ENCODE peak calls at places on chromosomes 6 and 20, in eight cellular contexts. X is left ventricle myocardium inferior, B is LNCaP clone FGC, P is cardiac muscle cell, G is astrocyte of the cerebellum, F is AG10803, D is astrocyte of the spinal cord, N is lower lobe of right lung. R is an unnamed sample.

GRCh38 chr6:43578748-43579147 is 2.8 kb downstream of the POLH start:
- DNase-seq in X (no peak), B (no peak), P (no peak), G (no peak), F (peak; percentile 3), D (no peak), N (no peak), R (no peak)

GRCh38 chr6:143410859-143411270 is 39.6 kb downstream of the ADAT2 start:
- DNase-seq in X (no peak), B (no peak), P (no peak), G (peak; percentile 79), F (peak; percentile 79), D (peak; percentile 81), N (no peak), R (no peak)

GRCh38 chr20:21027569-21027968 is 78.6 kb downstream of the LINC00237 start:
- DNase-seq in X (no peak), B (no peak), P (peak; percentile 22), G (no peak), F (no peak), D (no peak), N (no peak), R (no peak)

GRCh38 chr6:23526519-23526918 is 599.5 kb upstream of the NRSN1 start:
- DNase-seq in X (no peak), B (no peak), P (no peak), G (no peak), F (no peak), D (no peak), N (no peak), R (no peak)

GRCh38 chr20:25293910-25294458 is 46.1 kb downstream of the PYGB start:
- DNase-seq in X (no peak), B (no peak), P (no peak), G (no peak), F (no peak), D (no peak), N (no peak), R (no peak)

GRCh38 chr6:77055711-77056110 is 407.6 kb downstream of the HTR1B start:
- DNase-seq in X (no peak), B (no peak), P (no peak), G (no peak), F (no peak), D (no peak), N (no peak), R (no peak)

GRCh38 chr6:125197795-125198269 is 44.3 kb downstream of the TPD52L1 start:
- DNase-seq in X (peak; percentile 63), B (peak; percentile 99), P (peak; percentile 70), G (peak; percentile 19), F (peak; percentile 62), D (peak; percentile 37), N (peak; percentile 62), R (no peak)

GRCh38 chr6:157645201-157645795 is 177.7 kb upstream of the SNX9 start:
- DNase-seq in X (no peak), B (no peak), P (no peak), G (no peak), F (no peak), D (no peak), N (no peak), R (no peak)

GRCh38 chr20:8621021-8621420 is 447.9 kb upstream of the PLCB4 start:
- DNase-seq in X (no peak), B (no peak), P (no peak), G (no peak), F (no peak), D (no peak), N (no peak), R (no peak)

GRCh38 chr6:147055821-147056392 is 148.3 kb upstream of the STXBP5 start:
- DNase-seq in X (no peak), B (no peak), P (no peak), G (no peak), F (no peak), D (no peak), N (no peak), R (no peak)

GRCh38 chr6:170423030-170423429 is 116.5 kb downstream of the FAM120B start:
- DNase-seq in X (no peak), B (no peak), P (no peak), G (no peak), F (no peak), D (no peak), N (no peak), R (no peak)

GRCh38 chr6:139557547-139557946 is 183.1 kb upstream of the CITED2 start:
- DNase-seq in X (no peak), B (no peak), P (no peak), G (no peak), F (no peak), D (no peak), N (no peak), R (no peak)

GRCh38 chr6:139553916-139554315 is 179.5 kb upstream of the CITED2 start:
- DNase-seq in X (no peak), B (no peak), P (no peak), G (no peak), F (no peak), D (no peak), N (no peak), R (no peak)

GRCh38 chr6:139556532-139556931 is 182.1 kb upstream of the CITED2 start:
- DNase-seq in X (no peak), B (no peak), P (no peak), G (no peak), F (no peak), D (no peak), N (no peak), R (no peak)
- H3K4me3 ChIP-seq in X (no peak overlapping the region), B (no peak overlapping the region), P (no peak overlapping the region), G (no peak overlapping the region), F (no peak overlapping the region), D (no peak overlapping the region), N (no peak overlapping the region), R (no peak overlapping the region)

GRCh38 chr6:153503810-153504209 is 372.7 kb upstream of the RGS17 start:
- DNase-seq in X (no peak), B (no peak), P (peak; percentile 7), G (no peak), F (no peak), D (no peak), N (no peak), R (no peak)
- TF ChIP-seq CTCF in X (no peak), B (no peak), P (no peak), G (peak; percentile 15), F (no peak), D (peak; percentile 11), N (no peak), R (no peak)

GRCh38 chr6:128597956-128598355 is 77.6 kb upstream of the PTPRK start:
- DNase-seq in X (no peak), B (no peak), P (no peak), G (no peak), F (no peak), D (no peak), N (no peak), R (no peak)

GRCh38 chr6:128601060-128601459 is 80.7 kb upstream of the PTPRK start:
- DNase-seq in X (no peak), B (peak; percentile 35), P (no peak), G (peak; percentile 19), F (no peak), D (peak; percentile 69), N (no peak), R (no peak)

GRCh38 chr6:128598561-128598960 is 78.2 kb upstream of the PTPRK start:
- DNase-seq in X (no peak), B (no peak), P (no peak), G (no peak), F (no peak), D (no peak), N (no peak), R (no peak)

GRCh38 chr6:128599036-128599435 is 78.6 kb upstream of the PTPRK start:
- DNase-seq in X (no peak), B (peak; percentile 73), P (no peak), G (no peak), F (no peak), D (peak; percentile 8), N (no peak), R (no peak)

GRCh38 chr6:128600397-128600951 is 80.1 kb upstream of the PTPRK start:
- DNase-seq in X (no peak), B (no peak), P (no peak), G (peak; percentile 92), F (peak; percentile 97), D (peak; percentile 94), N (no peak), R (peak; percentile 61)
- H3K4me3 ChIP-seq in X (no peak overlapping the region), B (no peak overlapping the region), P (no peak overlapping the region), G (no peak overlapping the region), F (no peak overlapping the region), D (no peak overlapping the region), N (no peak overlapping the region), R (no peak overlapping the region)

GRCh38 chr20:46592580-46593362 is 42.3 kb upstream of the OCSTAMP start:
- DNase-seq in X (no peak), B (no peak), P (no peak), G (no peak), F (no peak), D (no peak), N (no peak), R (no peak)
- TF ChIP-seq CTCF in X (no peak), B (no peak), P (peak; percentile 6), G (no peak), F (peak; percentile 17), D (no peak), N (no peak), R (no peak)

R was measured in AG04450.